ENCODE peak calls at places on chromosomes 2 and 18, in nine cellular contexts. Y is lower lobe of right lung, T is pancreas, F is tibial artery, I is adrenal gland, E is testis, P is right atrium auricular region, V is psoas muscle, G is heart right ventricle. L is an unnamed sample.
A peak's percentile ranks its signal among the peaks of the same experiment; 100 is the strongest.

GRCh38 chr2:32220445-32220844 is 44.2 kb downstream of the NLRC4 start:
- DNase-seq in Y (no peak), T (no peak), P (no peak), I (no peak), E (no peak), G (no peak), F (no peak), V (no peak), L (no peak)

GRCh38 chr2:84458436-84459027 is 548 bp downstream of the SUCLG1 start:
- DNase-seq in V (no peak), E (no peak), P (no peak), Y (no peak), F (peak; percentile 61), I (peak; percentile 57), T (no peak), G (peak; percentile 41), L (no peak)

GRCh38 chr2:44902767-44903166 is 38.7 kb upstream of the SIX3 start:
- DNase-seq in Y (no peak), E (no peak), T (no peak), P (no peak), F (no peak), G (no peak), V (no peak), I (no peak), L (no peak)

GRCh38 chr18:49249523-49249922 is 210.9 kb downstream of the DYM start:
- DNase-seq in G (no peak), Y (no peak), V (no peak), P (no peak), T (no peak), I (no peak), F (no peak), E (no peak), L (no peak)

GRCh38 chr2:54482725-54483124 is 26.6 kb downstream of the SPTBN1 start:
- DNase-seq in E (no peak), I (peak; percentile 80), T (no peak), G (no peak), Y (no peak), V (peak; percentile 78), F (peak; percentile 78), P (peak; percentile 86), L (no peak)

GRCh38 chr18:76621782-76622495 is 126.9 kb upstream of the ZNF516 start:
- DNase-seq in I (no peak), Y (no peak), E (no peak), V (no peak), F (no peak), G (no peak), T (no peak), P (no peak), L (no peak)

GRCh38 chr2:224133387-224133786 is 94.3 kb upstream of the SERPINE2 start:
- DNase-seq in P (no peak), T (no peak), I (no peak), F (no peak), E (no peak), V (no peak), Y (no peak), G (no peak), L (no peak)

GRCh38 chr2:11692966-11693521 is 23.0 kb upstream of the NTSR2 start:
- DNase-seq in P (peak; percentile 78), V (peak; percentile 69), I (peak; percentile 85), Y (no peak), F (peak; percentile 71), E (peak; percentile 75), T (peak; percentile 80), G (peak; percentile 76), L (peak; percentile 52)

GRCh38 chr2:45190481-45190880 is 181.2 kb upstream of the SIX2 start:
- DNase-seq in I (no peak), F (no peak), P (no peak), V (peak; percentile 45), E (no peak), G (no peak), Y (no peak), T (no peak), L (no peak)

GRCh38 chr18:75854174-75854573 is 426.7 kb upstream of the SMIM21 start:
- DNase-seq in Y (no peak), F (no peak), T (no peak), E (peak; percentile 73), G (no peak), P (no peak), I (no peak), V (no peak), L (no peak)

GRCh38 chr2:106812377-106812776 is 73.6 kb downstream of the ST6GAL2 start:
- DNase-seq in I (no peak), G (no peak), E (peak; percentile 23), T (no peak), Y (no peak), F (peak; percentile 70), V (no peak), P (no peak), L (no peak)

GRCh38 chr2:149183187-149183586 is 144.7 kb downstream of the LYPD6B start:
- DNase-seq in I (no peak), T (no peak), G (no peak), V (no peak), Y (no peak), F (no peak), P (no peak), E (no peak), L (no peak)

GRCh38 chr2:143553261-143553660 is 424.0 kb downstream of the ARHGAP15 start:
- DNase-seq in I (no peak), T (no peak), Y (no peak), G (no peak), F (no peak), P (no peak), V (no peak), E (no peak), L (no peak)

DNA sequence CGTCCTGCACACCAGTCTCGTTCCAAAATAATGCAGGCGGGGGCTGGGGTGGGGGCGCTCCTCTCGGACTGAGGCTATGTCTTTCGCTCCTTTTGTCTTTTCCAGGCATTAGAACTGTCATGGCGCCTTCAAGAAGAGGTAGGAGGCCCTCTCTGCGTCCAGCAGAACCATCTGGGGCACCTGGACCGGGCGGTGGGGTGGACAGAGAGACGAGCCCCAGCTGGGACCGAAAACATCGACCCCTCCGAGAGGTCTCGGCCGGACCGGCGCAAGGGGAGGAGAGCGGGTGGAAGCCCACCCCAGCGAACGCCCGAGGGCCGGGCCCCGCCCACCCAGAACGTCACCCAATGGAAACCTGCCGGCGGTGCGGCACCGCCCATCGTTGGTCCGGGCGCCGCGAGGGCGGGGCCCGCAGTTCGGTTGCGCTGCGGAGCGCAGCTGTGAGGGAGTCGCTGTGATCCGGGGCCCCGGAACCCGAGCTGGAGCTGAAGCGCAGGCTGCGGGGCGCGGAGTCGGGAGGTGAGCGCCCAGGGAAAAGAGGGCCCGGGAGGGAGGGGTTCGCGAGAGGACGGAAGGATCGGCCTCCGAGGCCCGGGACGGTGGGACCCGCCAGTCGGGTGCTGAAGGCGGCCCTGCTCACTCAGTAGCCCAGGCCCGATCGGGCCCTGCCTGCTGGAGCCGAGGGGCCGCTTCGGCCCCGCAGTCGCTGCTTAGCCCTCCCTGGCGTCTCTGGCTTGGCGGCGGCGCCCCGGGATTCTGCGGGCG is at the start of gene NRBP1:
- DNase-seq in P (peak; percentile 90), F (peak; percentile 96), I (peak; percentile 95), V (peak; percentile 97), T (peak; percentile 94), Y (peak; percentile 95), G (peak; percentile 93), E (peak; percentile 95), L (peak; percentile 93)
- TF ChIP-seq CTCF in P (no peak), F (no peak), I (no peak), V (no peak), T (no peak), Y (no peak), G (no peak), E (no peak), L (no peak)

DNA sequence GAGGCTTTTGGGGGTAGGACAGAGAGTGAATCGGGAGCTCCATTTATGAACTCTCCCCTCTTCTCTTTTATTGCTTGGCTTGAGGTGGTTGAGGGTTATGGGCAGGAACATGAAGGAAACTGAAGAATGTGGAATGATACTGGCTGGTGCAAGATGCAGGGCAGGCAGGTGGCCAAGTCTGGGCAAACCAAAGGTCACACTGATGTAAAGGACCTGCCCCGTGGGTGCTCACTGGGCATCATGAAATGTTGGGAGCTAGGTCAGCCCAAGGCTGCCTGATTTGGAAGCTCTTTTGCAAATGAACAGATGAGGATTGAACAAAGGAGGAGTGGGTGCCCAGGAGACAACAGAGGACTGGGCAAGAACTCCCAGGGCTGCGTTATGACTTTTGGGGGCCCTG is 328.9 kb downstream of the CLIP4 start:
- DNase-seq in E (no peak), I (no peak), T (no peak), F (no peak), Y (no peak), P (no peak), G (no peak), V (no peak), L (no peak)
- H3K4me1 ChIP-seq in E (no peaks in the 10 kb centered on the region), I (no peaks in the 10 kb centered on the region), T (no peaks in the 10 kb centered on the region), F (no peaks in the 10 kb centered on the region), Y (no peaks in the 10 kb centered on the region), P (no peaks in the 10 kb centered on the region), G (no peaks in the 10 kb centered on the region), V (no peaks in the 10 kb centered on the region), L (no peaks in the 10 kb centered on the region)

GRCh38 chr18:6001867-6002266 is 106.5 kb upstream of the TMEM200C start:
- DNase-seq in F (no peak), E (no peak), V (no peak), Y (no peak), I (no peak), G (no peak), T (no peak), P (no peak), L (no peak)
- H3K4me3 ChIP-seq in F (no peak overlapping the region), E (no peak overlapping the region), V (no peak overlapping the region), Y (no peak overlapping the region), I (no peak overlapping the region), G (no peak overlapping the region), T (no peak overlapping the region), P (no peak overlapping the region), L (no peak overlapping the region)

GRCh38 chr2:212892193-212892592 is 259.2 kb downstream of the IKZF2 start:
- DNase-seq in G (no peak), V (no peak), P (no peak), Y (no peak), T (no peak), E (peak; percentile 20), F (no peak), I (no peak), L (no peak)
- TF ChIP-seq CTCF in G (peak; percentile 35), V (peak; percentile 21), P (no peak), Y (peak; percentile 20), T (no peak), E (peak; percentile 14), F (no peak), I (no peak), L (no peak)

DNA sequence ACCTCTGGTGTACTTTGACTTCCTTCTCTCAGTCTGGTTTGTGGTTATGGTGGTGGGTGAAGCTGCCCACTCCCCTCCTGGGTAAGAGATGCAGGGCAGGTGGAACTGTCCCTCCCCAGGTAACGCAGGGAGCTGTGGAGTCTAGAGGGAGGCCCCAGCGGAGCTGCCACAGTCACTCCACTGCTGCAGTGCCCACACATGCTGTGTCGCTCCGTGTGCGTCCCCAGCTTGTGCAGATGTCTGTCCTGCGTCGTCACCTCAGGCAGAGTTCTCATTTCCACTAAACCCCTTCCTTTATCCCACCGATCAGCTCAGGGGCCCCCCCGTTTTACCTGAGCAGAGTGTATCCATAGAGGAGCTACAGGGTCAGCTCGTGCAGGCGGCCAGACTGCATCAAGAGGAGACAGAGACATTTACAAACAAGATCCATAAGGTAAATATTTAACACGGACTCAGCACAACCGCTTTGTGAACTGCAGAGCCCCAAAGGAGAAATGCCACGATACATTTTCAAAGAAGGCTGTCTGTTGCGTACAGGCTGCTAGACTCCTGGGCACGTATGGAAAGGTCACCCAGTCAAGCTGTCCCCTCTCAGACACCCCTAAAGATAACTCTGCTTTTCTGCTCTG is 87.4 kb downstream of the MTCL1 start:
- DNase-seq in Y (no peak), T (no peak), V (no peak), I (peak; percentile 49), F (no peak), P (no peak), G (no peak), E (no peak), L (no peak)
- H3K4me1 ChIP-seq in Y (no peaks in the 10 kb centered on the region), T (peaks cover 12% of the 10 kb centered on the region), V (peaks cover 7% of the 10 kb centered on the region), I (no peaks in the 10 kb centered on the region), F (no peaks in the 10 kb centered on the region), P (no peaks in the 10 kb centered on the region), G (no peaks in the 10 kb centered on the region), E (peaks cover 35% of the 10 kb centered on the region), L (no peaks in the 10 kb centered on the region)

L was measured in left lung.